ENCODE peak calls at places on chromosomes 12 and 14, in four cellular contexts. E, H, L and Q are unnamed samples.
A peak's percentile ranks its signal among the peaks of the same experiment; 100 is the strongest.

GRCh38 chr14:99724196-99724891 is 40.2 kb downstream of the CYP46A1 start:
- DNase-seq in L (no peak), H (no peak), E (no peak), Q (no peak)

GRCh38 chr14:75323571-75323970 is 44.9 kb downstream of the FOS start:
- DNase-seq in L (no peak), E (no peak), H (no peak), Q (no peak)

GRCh38 chr12:59115526-59115925 is 195.2 kb upstream of the LRIG3 start:
- DNase-seq in E (no peak), L (no peak), H (no peak), Q (no peak)

GRCh38 chr12:15131462-15131861 is 89.8 kb downstream of the RERG start:
- DNase-seq in L (no peak), H (peak; percentile 31), E (no peak), Q (no peak)

GRCh38 chr12:1881301-1881700 is 37.2 kb downstream of the CACNA2D4 start:
- DNase-seq in H (no peak), L (no peak), E (no peak), Q (no peak)

GRCh38 chr12:93813972-93814821 is 137.0 kb downstream of the CRADD start:
- DNase-seq in L (peak; percentile 91), H (no peak), E (peak; percentile 70), Q (no peak)

GRCh38 chr12:131066207-131066885 is 112.6 kb downstream of the ADGRD1 start:
- DNase-seq in E (no peak), H (no peak), L (peak; percentile 35), Q (no peak)

GRCh38 chr12:22802883-22803640 is 178.1 kb downstream of the ETNK1 start:
- DNase-seq in E (no peak), H (no peak), L (no peak), Q (no peak)

GRCh38 chr12:39235990-39236767 is 206.7 kb downstream of the KIF21A start:
- DNase-seq in L (no peak), E (no peak), H (no peak), Q (no peak)

GRCh38 chr12:94211011-94211410 is 62.6 kb downstream of the PLXNC1 start:
- DNase-seq in H (no peak), L (no peak), E (no peak), Q (no peak)

GRCh38 chr14:105107781-105108515 is 42.7 kb upstream of the GPR132 start:
- DNase-seq in E (no peak), H (no peak), L (no peak), Q (no peak)

GRCh38 chr12:3152892-3153291 is 75.7 kb downstream of the TSPAN9 start:
- DNase-seq in E (no peak), H (no peak), L (peak; percentile 39), Q (no peak)

GRCh38 chr12:6470375-6471163 is at the start of gene VAMP1:
- DNase-seq in E (peak; percentile 97), L (peak; percentile 99), H (peak; percentile 98), Q (peak; percentile 99)

GRCh38 chr14:24238123-24238522 is 4.3 kb downstream of the TINF2 start:
- DNase-seq in E (no peak), L (no peak), H (no peak), Q (no peak)

GRCh38 chr12:130827432-130827831 is 11.6 kb downstream of the STX2 start:
- DNase-seq in L (no peak), H (no peak), E (no peak), Q (no peak)

GRCh38 chr12:92553389-92553788 is 149.4 kb upstream of the PLEKHG7 start:
- DNase-seq in L (peak; percentile 86), H (no peak), E (peak; percentile 43), Q (no peak)
- TF ChIP-seq POLR2A in L (no peak), H (no peak), E (no peak), Q (no peak)

GRCh38 chr12:53218551-53219114 is 11.6 kb upstream of the ITGB7 start:
- DNase-seq in H (no peak), L (no peak), E (no peak), Q (no peak)

GRCh38 chr12:53221203-53222076 is 10.6 kb downstream of the RARG start:
- DNase-seq in L (peak; percentile 84), E (peak; percentile 83), H (peak; percentile 75), Q (no peak)

GRCh38 chr12:53219116-53219955 is 12.3 kb upstream of the ITGB7 start:
- DNase-seq in H (peak; percentile 51), E (no peak), L (peak; percentile 67), Q (no peak)

GRCh38 chr12:53220857-53221202 is 11.2 kb downstream of the RARG start:
- DNase-seq in E (peak; percentile 91), H (peak; percentile 97), L (peak; percentile 91), Q (peak; percentile 59)

GRCh38 chr12:53219956-53220856 is 11.8 kb downstream of the RARG start:
- DNase-seq in H (peak; percentile 88), E (peak; percentile 57), L (peak; percentile 49), Q (peak; percentile 64)
- TF ChIP-seq POLR2A in H (no peak), E (no peak), L (no peak), Q (no peak)

GRCh38 chr14:94380225-94381148 is 7.9 kb downstream of the SERPINA1 start:
- DNase-seq in H (no peak), L (no peak), E (no peak), Q (no peak)

GRCh38 chr14:94377866-94378470 is 10.4 kb downstream of the SERPINA1 start:
- DNase-seq in L (no peak), H (no peak), E (no peak), Q (no peak)

GRCh38 chr14:94376976-94377865 is 11.2 kb downstream of the SERPINA1 start:
- DNase-seq in H (no peak), E (no peak), L (no peak), Q (no peak)

GRCh38 chr14:94379291-94380224 is 8.8 kb downstream of the SERPINA1 start:
- DNase-seq in H (no peak), L (no peak), E (no peak), Q (no peak)

DNA sequence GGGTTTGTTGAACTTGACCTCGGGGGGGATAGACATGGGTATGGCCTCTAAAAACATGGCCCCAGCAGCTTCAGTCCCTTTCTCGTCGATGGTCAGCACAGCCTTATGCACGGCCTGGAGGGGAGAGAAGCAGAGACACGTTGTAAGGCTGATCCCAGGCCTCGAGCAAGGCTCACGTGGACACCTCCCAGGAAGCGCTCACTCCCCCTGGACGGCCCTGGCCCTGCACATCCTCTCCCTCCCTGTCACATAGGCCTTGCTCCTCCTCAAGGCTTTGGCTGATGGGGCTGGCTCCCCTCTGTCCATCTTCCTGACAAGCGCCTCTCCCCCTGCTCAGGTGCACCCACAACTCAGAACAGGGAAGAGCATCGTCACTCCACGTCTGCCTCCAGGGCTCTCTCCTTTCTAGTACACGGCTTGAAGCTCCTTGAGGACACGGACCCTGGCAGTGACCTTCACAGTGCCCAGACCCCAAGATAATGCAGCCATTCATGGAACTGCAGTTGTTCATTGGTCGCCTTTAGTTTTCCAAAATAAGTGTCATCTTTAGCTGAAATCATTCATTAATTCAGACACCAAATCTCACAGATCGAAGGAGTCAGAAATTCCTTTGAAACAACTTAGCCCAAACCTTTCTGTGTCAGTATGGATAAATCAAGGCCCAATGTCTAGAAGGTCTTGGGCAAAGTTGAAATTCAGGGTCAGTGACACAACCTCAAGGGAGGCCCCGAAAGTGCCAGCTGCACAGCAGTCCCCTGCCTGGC is 9.7 kb downstream of the SERPINA1 start:
- DNase-seq in E (no peak), H (no peak), L (no peak), Q (no peak)
- TF ChIP-seq POLR2A in E (no peak), H (no peak), L (no peak), Q (no peak)

DNA sequence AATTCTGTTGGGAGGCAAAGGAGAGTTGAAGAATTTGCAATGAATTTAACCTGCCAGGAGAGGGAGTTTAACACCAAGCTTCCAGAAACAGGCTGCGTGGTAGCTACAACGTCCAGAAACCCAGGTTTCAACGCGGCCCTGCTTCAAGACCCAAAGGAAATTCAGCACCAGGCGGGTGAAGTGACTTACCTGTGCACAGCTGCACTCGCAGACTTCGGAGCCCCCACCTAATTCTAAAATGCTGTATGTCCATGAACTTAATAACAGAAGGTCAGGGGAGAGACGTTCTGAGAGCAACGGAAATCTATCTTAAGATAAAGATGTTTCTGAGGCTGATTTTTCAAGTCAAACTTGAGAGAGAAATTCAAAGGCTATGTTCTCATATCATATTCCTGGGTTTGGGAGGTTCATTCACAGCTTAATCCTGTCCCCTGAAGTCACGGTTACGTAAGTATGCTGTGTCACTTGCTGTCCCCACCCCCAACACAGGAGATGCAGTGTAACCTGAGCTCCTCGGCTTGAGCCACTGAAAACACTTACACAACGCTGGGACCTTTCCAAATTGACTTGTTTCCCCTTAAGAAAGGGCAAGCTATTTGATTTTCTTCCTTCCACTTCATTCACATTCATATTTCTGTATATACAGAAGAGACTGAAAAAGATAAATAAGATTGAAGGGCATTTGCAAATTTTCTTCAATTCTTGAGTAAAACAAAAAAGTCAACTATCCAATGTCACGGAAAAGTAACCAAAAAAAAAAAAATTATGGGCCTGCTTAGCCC is 22.7 kb downstream of the CLIP1 start:
- DNase-seq in H (peak; percentile 96), L (peak; percentile 67), E (peak; percentile 84), Q (no peak)
- TF ChIP-seq POLR2A in H (no peak), L (no peak), E (no peak), Q (no peak)

GRCh38 chr12:8609061-8609570 is 3.5 kb downstream of the AICDA start:
- DNase-seq in L (no peak), E (peak; percentile 20), H (peak; percentile 60), Q (no peak)

GRCh38 chr12:8615206-8615605 is 2.5 kb upstream of the AICDA start:
- DNase-seq in L (no peak), H (no peak), E (no peak), Q (no peak)

GRCh38 chr12:8612629-8613028 is at the start of gene AICDA:
- DNase-seq in E (no peak), L (no peak), H (no peak), Q (no peak)
- TF ChIP-seq POLR2A in E (no peak), L (no peak), H (no peak), Q (no peak)